ENCODE peak calls at places on chromosome 15, in nine cellular contexts. T is memory B cell; Y is GM13977; D is naive thymus-derived CD8-positive, alpha-beta T cell; I is ELR; X is frontal cortex; F is MG63; A is hypothalamus; S is PC-9. C is an unnamed sample.

GRCh38 chr15:52336530-52336929 is 40.9 kb upstream of the MYO5C start:
- DNase-seq in D (no peak), I (no peak), F (no peak), A (no peak), T (no peak), X (no peak), Y (no peak), S (no peak), C (no peak)

GRCh38 chr15:101267320-101268104 is 9.8 kb downstream of the SELENOS start:
- DNase-seq in A (no peak), F (peak), I (peak), D (no peak), S (no peak), Y (no peak), T (no peak), X (peak), C (no peak)

GRCh38 chr15:101050647-101051290 is 131.6 kb downstream of the LRRK1 start:
- DNase-seq in S (no peak), F (no peak), A (no peak), X (no peak), D (no peak), Y (no peak), I (no peak), T (no peak), C (no peak)

GRCh38 chr15:68492855-68493254 is 60.9 kb upstream of the ITGA11 start:
- DNase-seq in A (no peak), X (no peak), S (no peak), T (no peak), Y (no peak), D (no peak), I (peak), F (peak), C (no peak)

GRCh38 chr15:36982441-36982840 is 117.9 kb downstream of the MEIS2 start:
- DNase-seq in T (no peak), S (no peak), I (no peak), D (no peak), X (no peak), A (no peak), F (no peak), Y (no peak), C (no peak)

GRCh38 chr15:58576657-58577056 is 144.9 kb downstream of the LIPC start:
- DNase-seq in I (no peak), D (no peak), T (no peak), S (no peak), A (no peak), Y (no peak), X (no peak), F (no peak), C (no peak)

GRCh38 chr15:63598467-63599400 is 1.5 kb downstream of the FBXL22 start:
- DNase-seq in T (no peak), A (no peak), F (no peak), X (no peak), D (no peak), I (no peak), S (no peak), Y (no peak), C (no peak)

GRCh38 chr15:65028921-65029735 is at the start of gene MTFMT:
- DNase-seq in Y (peak), X (peak), F (peak), D (peak), I (peak), A (peak), T (peak), S (peak), C (peak)

GRCh38 chr15:70064441-70064840 is 33.3 kb downstream of the TLE3 start:
- DNase-seq in X (no peak), Y (no peak), D (no peak), I (no peak), A (no peak), S (no peak), F (no peak), T (no peak), C (no peak)

GRCh38 chr15:80179025-80179759 is 26.4 kb downstream of the FAH start:
- DNase-seq in S (peak), I (peak), X (no peak), F (peak), Y (no peak), A (no peak), T (no peak), D (no peak), C (no peak)

GRCh38 chr15:84911879-84912660 is 27.6 kb downstream of the SLC28A1 start:
- DNase-seq in T (no peak), I (peak), Y (no peak), A (peak), X (peak), F (peak), S (peak), D (no peak), C (no peak)

GRCh38 chr15:101156509-101157159 is 95.2 kb downstream of the CHSY1 start:
- DNase-seq in X (no peak), S (no peak), Y (peak), I (no peak), F (no peak), D (no peak), A (no peak), T (peak), C (no peak)

GRCh38 chr15:31400222-31400927 is 73.7 kb downstream of the KLF13 start:
- DNase-seq in F (no peak), X (no peak), T (no peak), Y (no peak), I (peak), D (no peak), A (no peak), S (no peak), C (no peak)

GRCh38 chr15:58369261-58369699 is 62.5 kb upstream of the LIPC start:
- DNase-seq in Y (peak), D (peak), S (no peak), X (no peak), A (no peak), F (peak), I (no peak), T (no peak), C (peak)

GRCh38 chr15:58475573-58476524 is 44.1 kb downstream of the LIPC start:
- DNase-seq in Y (no peak), X (no peak), A (no peak), D (no peak), F (peak), S (peak), I (peak), T (no peak), C (no peak)

GRCh38 chr15:24877174-24877573 is 77.6 kb upstream of the SNRPN start:
- DNase-seq in S (no peak), T (no peak), F (no peak), D (no peak), Y (no peak), A (no peak), I (no peak), X (no peak), C (no peak)

GRCh38 chr15:88912500-88912921 is 668 bp downstream of the MFGE8 start:
- DNase-seq in Y (no peak), A (no peak), T (no peak), X (peak), D (no peak), F (no peak), S (no peak), I (peak), C (no peak)

GRCh38 chr15:56537881-56538280 is 72.9 kb upstream of the MNS1 start:
- DNase-seq in X (no peak), F (peak), I (no peak), A (no peak), T (peak), Y (no peak), S (no peak), D (peak), C (peak)

GRCh38 chr15:69665641-69666091 is 213.0 kb downstream of the RPLP1 start:
- DNase-seq in A (no peak), S (no peak), F (no peak), Y (no peak), T (no peak), I (no peak), D (no peak), X (no peak), C (no peak)

GRCh38 chr15:69668049-69668705 is 215.6 kb downstream of the RPLP1 start:
- DNase-seq in A (no peak), F (no peak), X (no peak), Y (peak), S (no peak), T (no peak), D (no peak), I (no peak), C (no peak)

GRCh38 chr15:58999694-59000093 is 12.2 kb downstream of the RNF111 start:
- DNase-seq in I (no peak), F (no peak), Y (no peak), S (no peak), A (no peak), X (no peak), D (no peak), T (no peak), C (no peak)

GRCh38 chr15:92682772-92683510 is 27.4 kb upstream of the FAM174B start:
- DNase-seq in Y (no peak), F (no peak), S (no peak), D (no peak), A (no peak), T (no peak), I (no peak), X (no peak), C (no peak)